ENCODE peak calls at places on chromosomes 12 and 14, in six cellular contexts. D, Y, G, X, K and Q are unnamed samples.

GRCh38 chr14:25048170-25049126 is 1.5 kb downstream of the STXBP6 start:
- DNase-seq in Y (no peak), D (no peak), K (no peak), X (no peak), G (peak), Q (no peak)

GRCh38 chr12:94147377-94147990 is 893 bp upstream of the PLXNC1 start:
- DNase-seq in X (no peak), K (no peak), Y (no peak), G (no peak), D (no peak), Q (no peak)

GRCh38 chr14:68440776-68441175 is 352.1 kb downstream of the ZFP36L1 start:
- DNase-seq in D (no peak), G (no peak), X (no peak), Y (no peak), K (no peak), Q (no peak)

GRCh38 chr12:68332726-68333630 is 816 bp upstream of the MDM1 start:
- DNase-seq in Y (no peak), K (no peak), D (no peak), G (no peak), X (no peak), Q (no peak)

GRCh38 chr14:91115986-91116385 is 2.1 kb downstream of the DGLUCY start:
- DNase-seq in K (no peak), X (no peak), Y (no peak), D (no peak), G (no peak), Q (no peak)

GRCh38 chr12:50641566-50641965 is 122.3 kb upstream of the ATF1 start:
- DNase-seq in G (no peak), X (no peak), D (no peak), Y (no peak), K (no peak), Q (no peak)

GRCh38 chr12:96400631-96401060 is 407 bp upstream of the CDK17 start:
- DNase-seq in G (no peak), K (no peak), Y (no peak), X (no peak), D (no peak), Q (no peak)

GRCh38 chr12:112524269-112524668 is 105.5 kb downstream of the PTPN11 start:
- DNase-seq in K (no peak), Y (no peak), X (no peak), D (no peak), G (no peak), Q (no peak)

GRCh38 chr12:30243426-30243825 is 452.2 kb downstream of the IPO8 start:
- DNase-seq in K (peak), X (no peak), Y (no peak), D (no peak), G (no peak), Q (no peak)

GRCh38 chr12:27965411-27965810 is 7.1 kb downstream of the PTHLH start:
- DNase-seq in X (no peak), K (no peak), Y (no peak), G (no peak), D (no peak), Q (no peak)

GRCh38 chr12:124834822-124835221 is 28.8 kb downstream of the SCARB1 start:
- DNase-seq in X (no peak), D (no peak), K (no peak), G (no peak), Y (no peak), Q (no peak)

GRCh38 chr14:44657153-44657552 is 150.1 kb upstream of the FSCB start:
- DNase-seq in G (no peak), Y (no peak), K (no peak), X (no peak), D (no peak), Q (no peak)

GRCh38 chr14:23162800-23163199 is 20.7 kb downstream of the SLC7A8 start:
- DNase-seq in G (no peak), X (no peak), K (no peak), D (no peak), Y (no peak), Q (no peak)

GRCh38 chr12:39764944-39765560 is 145.4 kb upstream of the ABCD2 start:
- DNase-seq in Y (no peak), G (no peak), K (peak), X (no peak), D (peak), Q (no peak)

GRCh38 chr14:105203057-105203494 is 22.0 kb upstream of the NUDT14 start:
- DNase-seq in K (peak), Y (no peak), X (no peak), D (no peak), G (peak), Q (peak)

GRCh38 chr12:9642606-9643270 is 26.8 kb upstream of the CLEC2D start:
- DNase-seq in K (no peak), X (no peak), G (peak), Y (no peak), D (no peak), Q (no peak)

GRCh38 chr12:47902131-47902639 is 2.6 kb downstream of the VDR start:
- DNase-seq in X (no peak), G (no peak), Y (no peak), K (no peak), D (no peak), Q (no peak)

GRCh38 chr12:47903151-47903611 is 1.6 kb downstream of the VDR start:
- DNase-seq in D (no peak), Y (peak), K (no peak), G (peak), X (no peak), Q (no peak)

GRCh38 chr12:47905313-47905730 is 528 bp upstream of the VDR start:
- DNase-seq in G (peak), D (no peak), K (peak), X (no peak), Y (no peak), Q (no peak)

GRCh38 chr12:47904647-47905312 is at the start of gene VDR:
- DNase-seq in D (peak), Y (peak), K (peak), G (peak), X (no peak), Q (peak)

DNA sequence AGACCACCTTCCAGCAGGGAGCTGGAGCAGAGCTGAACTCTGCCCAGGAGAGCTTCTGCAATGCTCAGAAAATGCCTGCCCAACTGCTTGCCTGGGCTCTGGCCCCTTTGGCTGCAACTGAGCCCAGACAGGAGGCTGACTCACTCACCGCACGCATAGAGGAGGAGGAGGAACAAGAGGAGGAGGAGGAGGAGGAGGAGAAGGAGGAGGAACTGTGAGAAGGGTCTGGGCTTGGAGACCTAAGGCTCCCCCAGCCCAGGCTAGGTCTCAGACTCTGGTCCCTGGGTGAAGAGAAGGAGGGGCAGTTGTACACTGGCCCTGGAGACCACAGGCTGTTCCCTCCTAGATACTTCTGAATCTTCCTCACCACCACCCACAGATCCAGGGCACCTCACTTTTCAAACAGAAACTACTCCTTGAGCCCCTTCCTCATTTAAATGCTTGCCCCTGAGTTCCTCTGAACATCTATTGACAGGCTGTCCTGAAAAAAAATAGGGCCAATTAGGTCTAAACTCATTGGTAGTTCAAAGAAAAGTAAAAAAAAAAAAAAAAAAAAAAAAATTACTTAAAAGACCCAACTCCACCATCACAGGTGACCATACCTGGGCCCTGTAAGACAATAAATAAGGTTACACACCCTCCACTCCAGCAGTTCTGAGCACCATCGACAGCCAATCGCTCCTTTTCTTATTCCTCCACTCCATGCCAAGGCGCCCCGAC is 707 bp downstream of the VDR start:
- DNase-seq in X (no peak), Y (peak), D (peak), G (peak), K (no peak), Q (no peak)
- TF ChIP-seq POLR2AphosphoS5 in X (peak), Y (no peak), D (peak), G (peak), K (no peak), Q (no peak)

DNA sequence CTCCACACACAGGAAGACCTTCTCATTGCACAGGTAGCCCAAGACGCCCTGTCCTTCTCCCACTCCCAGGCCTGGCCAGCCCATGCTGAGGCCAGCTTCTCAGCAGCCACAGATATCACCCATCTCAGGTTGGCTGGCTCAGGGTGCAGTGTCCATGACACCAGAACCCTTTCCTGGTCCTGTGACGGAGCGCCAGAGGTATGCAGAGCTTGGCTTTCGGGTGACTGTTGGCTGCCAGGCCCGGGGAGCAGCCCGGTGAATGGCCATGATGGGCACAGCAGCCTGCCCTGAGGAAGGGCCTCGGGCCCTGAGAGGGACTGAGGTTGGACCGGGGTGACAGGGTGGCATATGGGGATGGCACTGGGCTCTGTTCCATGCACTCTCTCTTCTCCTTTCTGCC is 173.4 kb downstream of the TSPAN9 start:
- DNase-seq in D (no peak), G (no peak), Y (no peak), K (no peak), X (no peak), Q (no peak)
- TF ChIP-seq POLR2AphosphoS5 in D (no peak), G (no peak), Y (no peak), K (no peak), X (no peak), Q (no peak)

DNA sequence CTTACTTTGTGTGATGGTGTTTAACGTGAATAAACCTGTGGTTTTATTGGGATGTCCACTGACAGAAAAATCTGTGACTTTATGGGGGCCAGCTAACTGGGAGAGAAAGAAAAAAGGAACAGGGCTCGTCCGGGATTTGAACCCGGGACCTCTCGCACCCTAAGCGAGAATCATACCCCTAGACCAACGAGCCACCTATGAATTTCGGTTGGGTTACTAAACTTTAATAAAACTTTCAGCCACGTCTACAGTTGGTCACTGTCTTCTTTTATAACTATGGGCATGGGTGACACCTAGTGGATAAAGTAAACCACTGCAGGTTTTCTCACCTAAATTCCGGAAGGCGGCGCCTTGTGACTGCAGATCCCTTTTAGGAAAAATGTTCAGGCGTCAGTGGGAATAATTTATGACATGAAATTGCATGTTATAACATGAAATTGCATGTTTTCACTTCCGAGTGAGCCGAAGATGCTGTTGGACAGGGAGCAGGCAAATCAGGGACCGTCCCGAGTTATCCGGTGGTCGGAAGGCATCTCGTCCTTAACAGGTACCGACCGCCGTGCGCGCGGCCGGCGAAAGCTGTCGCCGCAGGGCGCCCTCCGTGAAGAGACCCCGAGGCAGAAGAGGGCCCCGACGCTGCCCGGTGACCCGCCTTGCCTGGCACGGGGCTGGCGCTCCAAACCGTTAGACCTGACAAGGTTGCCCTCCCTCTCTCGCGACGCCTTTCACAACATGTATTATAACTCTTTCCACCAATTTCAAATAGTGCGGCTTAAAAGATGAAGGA is 18.2 kb upstream of the RNASE12 start:
- DNase-seq in Y (peak), G (peak), D (peak), K (peak), X (no peak), Q (no peak)
- TF ChIP-seq POLR2AphosphoS5 in Y (no peak), G (no peak), D (no peak), K (no peak), X (peak), Q (no peak)

DNA sequence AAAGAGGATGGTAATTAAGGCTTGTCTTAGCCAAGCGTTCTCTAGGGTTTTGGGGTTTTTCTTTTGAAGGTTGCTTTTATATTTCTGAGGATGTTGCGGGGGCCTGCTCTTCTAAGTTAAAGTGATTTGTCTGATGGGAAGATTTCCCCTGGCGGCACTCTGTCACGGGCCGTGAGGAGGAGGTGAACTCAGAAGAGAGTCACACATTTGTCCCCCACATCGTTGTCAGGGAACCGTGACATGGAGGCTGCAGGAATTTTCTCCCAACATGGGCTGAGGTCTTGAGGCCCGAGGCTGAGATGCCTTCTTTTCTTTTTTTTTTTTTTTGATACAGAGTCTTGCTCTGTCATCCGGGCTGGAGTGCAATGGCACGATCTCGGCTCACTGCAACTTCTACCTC is 71.5 kb downstream of the ADGRD1 start:
- DNase-seq in D (no peak), Y (no peak), X (no peak), G (no peak), K (no peak), Q (no peak)
- TF ChIP-seq POLR2AphosphoS5 in D (no peak), Y (no peak), X (no peak), G (no peak), K (no peak), Q (no peak)

DNA sequence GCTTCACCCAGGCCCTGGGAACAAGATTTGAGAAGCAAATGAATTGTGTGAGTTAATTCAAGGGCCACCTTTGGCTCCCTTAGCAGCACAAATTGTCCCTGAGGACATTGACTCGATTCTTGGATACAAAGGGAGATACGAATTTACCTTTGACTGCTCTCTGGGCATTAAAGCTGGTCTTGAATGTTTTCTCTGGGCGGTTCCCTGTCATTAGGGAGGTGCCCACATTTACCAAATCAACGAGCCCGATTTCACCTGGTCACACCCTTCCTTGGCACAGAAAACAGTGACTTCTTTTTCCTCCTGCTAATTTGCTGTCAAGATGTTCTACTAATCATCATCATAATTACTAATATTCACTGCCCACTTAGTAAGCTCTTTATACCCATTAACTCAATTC is 27.1 kb upstream of the CCDC63 start:
- DNase-seq in G (no peak), K (no peak), X (no peak), D (no peak), Y (no peak), Q (no peak)
- TF ChIP-seq POLR2AphosphoS5 in G (no peak), K (no peak), X (no peak), D (no peak), Y (no peak), Q (no peak)

DNA sequence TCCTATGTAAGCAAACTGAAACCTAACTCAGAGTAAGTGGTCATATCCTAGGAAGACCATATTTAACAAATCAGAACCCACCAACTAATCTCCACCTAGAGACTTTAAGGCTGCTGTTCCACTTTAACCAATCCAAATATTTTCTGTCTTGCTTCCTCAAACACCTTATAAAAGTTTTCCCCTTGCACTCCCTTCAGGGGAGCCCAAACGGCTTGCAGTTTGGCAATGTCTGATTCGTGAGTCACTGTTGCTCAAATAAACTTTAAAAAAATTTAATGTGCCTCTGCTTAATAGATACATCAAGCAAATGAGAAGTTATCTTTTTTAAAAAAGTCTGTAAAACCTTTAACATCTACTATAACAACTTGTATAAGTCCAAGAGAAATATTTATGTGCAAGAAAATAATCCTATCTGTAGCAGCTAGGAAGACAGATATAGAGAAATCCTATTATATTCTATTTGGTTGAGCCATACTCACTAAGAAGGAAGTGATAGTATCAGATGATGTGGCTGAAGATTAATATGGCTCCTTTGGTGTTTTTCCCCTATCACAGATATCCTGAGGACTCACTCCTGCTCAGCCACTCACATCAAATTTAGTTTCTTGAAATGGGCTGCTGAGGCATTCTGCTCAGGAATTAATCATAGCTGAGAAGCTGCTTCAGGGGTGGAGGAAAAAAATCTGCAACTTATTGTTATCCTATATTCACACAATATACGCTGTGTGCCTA is 65.1 kb upstream of the DUSP6 start:
- DNase-seq in G (no peak), Y (no peak), X (no peak), D (no peak), K (no peak), Q (no peak)
- TF ChIP-seq POLR2AphosphoS5 in G (no peak), Y (no peak), X (no peak), D (no peak), K (no peak), Q (no peak)